ENCODE peak calls at places on chromosomes 1 and 21, in four cellular contexts. W is mesendoderm, F is mesenchymal stem cell, N is foreskin fibroblast. R is an unnamed sample.

GRCh38 chr1:41496080-41497055 is 11.9 kb upstream of the EDN2 start:
- DNase-seq in F (peak; percentile 68), W (peak; percentile 96), N (peak; percentile 89), R (peak; percentile 76)

GRCh38 chr1:232467073-232467760 is 162.7 kb downstream of the SIPA1L2 start:
- DNase-seq in F (no peak), N (no peak), W (no peak), R (no peak)

GRCh38 chr21:39845581-39846130 is 21.6 kb upstream of the PCP4 start:
- DNase-seq in F (no peak), N (no peak), W (no peak), R (no peak)

GRCh38 chr1:3610165-3610822 is 1.0 kb downstream of the MEGF6 start:
- DNase-seq in F (no peak), N (no peak), W (peak; percentile 54), R (peak; percentile 21)

GRCh38 chr1:24935615-24936484 is 5.8 kb upstream of the RUNX3 start:
- DNase-seq in W (no peak), N (no peak), F (no peak), R (no peak)

GRCh38 chr1:52792002-52792401 is 50.6 kb upstream of the ZYG11A start:
- DNase-seq in W (no peak), F (peak; percentile 35), N (peak; percentile 1), R (peak; percentile 11)

GRCh38 chr1:65108025-65108692 is 39.8 kb upstream of the AK4 start:
- DNase-seq in W (no peak), N (no peak), F (no peak), R (no peak)

GRCh38 chr21:46109251-46110221 is 11.6 kb downstream of the COL6A2 start:
- DNase-seq in W (no peak), N (no peak), F (peak; percentile 14), R (peak; percentile 45)

GRCh38 chr1:152506899-152507498 is 3.6 kb upstream of the LCE5A start:
- DNase-seq in F (no peak), N (no peak), W (no peak), R (no peak)

GRCh38 chr1:169513208-169513607 is 27.5 kb upstream of the SLC19A2 start:
- DNase-seq in F (no peak), N (peak; percentile 15), W (no peak), R (peak; percentile 88)

GRCh38 chr1:205770618-205771017 is 4.7 kb downstream of the RAB29 start:
- DNase-seq in N (no peak), W (no peak), F (no peak), R (no peak)

GRCh38 chr1:235067396-235068154 is 61.1 kb downstream of the TOMM20 start:
- DNase-seq in N (peak; percentile 97), F (peak; percentile 96), W (peak; percentile 76), R (peak; percentile 100)

GRCh38 chr1:983736-984475 is 2.0 kb upstream of the PERM1 start:
- DNase-seq in N (no peak), F (peak; percentile 42), W (peak; percentile 20), R (no peak)

GRCh38 chr1:161721738-161722343 is 497 bp downstream of the FCRLB start:
- DNase-seq in W (no peak), N (peak; percentile 96), F (peak; percentile 90), R (peak; percentile 97)

GRCh38 chr1:30908446-30908885 is at the start of gene SDC3:
- DNase-seq in N (no peak), F (no peak), W (no peak), R (no peak)

GRCh38 chr1:27235827-27236226 is 1.4 kb downstream of the WDTC1 start:
- DNase-seq in F (peak; percentile 52), W (no peak), N (peak; percentile 14), R (peak; percentile 25)

GRCh38 chr1:86423873-86424272 is at the start of gene CLCA2:
- DNase-seq in F (no peak), N (no peak), W (no peak), R (no peak)

GRCh38 chr21:27525780-27526179 is 558.9 kb upstream of the ADAMTS5 start:
- DNase-seq in N (no peak), W (no peak), F (no peak), R (no peak)

GRCh38 chr1:167107456-167107855 is 13.6 kb downstream of the STYXL2 start:
- DNase-seq in W (no peak), N (no peak), F (peak; percentile 24), R (peak; percentile 8)

GRCh38 chr21:38196033-38196432 is 60.8 kb upstream of the KCNJ15 start:
- DNase-seq in W (no peak), N (no peak), F (no peak), R (no peak)

GRCh38 chr1:218660678-218661053 is 315.5 kb downstream of the TGFB2 start:
- DNase-seq in W (peak; percentile 59), N (peak; percentile 64), F (peak; percentile 82), R (peak; percentile 91)

GRCh38 chr1:203284411-203285208 is 20.7 kb upstream of the BTG2 start:
- DNase-seq in N (no peak), W (no peak), F (no peak), R (no peak)

GRCh38 chr1:5977494-5978444 is 14.5 kb downstream of the NPHP4 start:
- DNase-seq in W (peak; percentile 9), F (peak; percentile 10), N (no peak), R (no peak)

GRCh38 chr1:40748841-40749718 is 34.5 kb upstream of the KCNQ4 start:
- DNase-seq in F (no peak), W (no peak), N (no peak), R (no peak)

GRCh38 chr1:179743679-179744400 is 749 bp downstream of the FAM163A start:
- DNase-seq in W (peak; percentile 23), N (no peak), F (no peak), R (no peak)

GRCh38 chr1:200099040-200099439 is 71.5 kb downstream of the NR5A2 start:
- DNase-seq in W (no peak), N (no peak), F (no peak), R (peak; percentile 62)

GRCh38 chr1:154534263-154534844 is 24.1 kb downstream of the UBE2Q1 start:
- DNase-seq in F (no peak), W (peak; percentile 83), N (no peak), R (peak; percentile 20)

DNA sequence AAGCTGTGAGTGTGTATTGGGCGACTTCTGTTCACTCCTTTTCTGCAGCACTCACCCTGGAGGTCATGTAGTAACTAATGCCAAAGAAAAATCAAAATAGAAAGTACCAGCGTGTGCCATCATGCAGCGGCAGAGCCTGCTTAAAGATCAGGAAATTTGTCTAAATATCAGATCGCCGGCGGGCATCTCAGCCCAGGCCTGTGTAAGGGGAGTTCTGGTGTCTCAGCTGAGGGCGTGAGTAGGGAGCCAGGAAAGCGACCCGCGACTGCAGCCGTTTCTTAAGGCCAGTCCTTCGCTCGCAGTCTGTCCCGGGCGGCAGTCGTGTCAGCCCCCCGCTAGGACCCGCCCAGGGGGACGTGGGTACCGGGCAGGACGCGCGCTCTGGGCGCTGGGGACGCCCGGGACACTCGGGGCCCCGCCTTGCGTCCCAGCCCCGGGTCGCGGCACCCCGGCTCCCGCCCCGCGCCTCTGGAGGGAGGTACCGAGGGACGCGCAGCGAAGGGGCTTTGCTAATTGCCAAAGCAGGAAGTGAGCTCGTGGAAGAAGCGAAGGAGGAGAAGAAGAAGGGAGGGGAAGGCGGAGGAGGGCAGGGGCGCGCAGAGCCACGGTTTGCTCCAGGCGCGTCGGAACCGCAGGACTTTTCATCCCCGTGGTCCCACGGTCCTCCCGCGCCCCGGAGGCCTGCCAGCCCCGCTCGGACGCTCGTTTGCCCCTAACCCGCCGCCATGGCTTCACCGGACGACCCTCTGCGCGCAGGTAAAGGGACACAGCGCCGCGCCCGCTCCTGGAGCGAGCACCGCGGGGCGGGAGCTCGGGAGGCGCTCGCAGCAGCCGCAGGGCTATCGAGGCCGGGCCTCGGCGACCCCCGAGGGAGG is 1.1 kb downstream of the EDARADD start:
- DNase-seq in F (peak; percentile 38), W (peak; percentile 71), N (peak; percentile 6), R (no peak)
- H3K4me3 ChIP-seq in F (peak overlapping the region; percentile 75), W (peak overlapping the region; percentile 62), N (peak overlapping the region; percentile 51), R (peak overlapping the region; percentile 31)

GRCh38 chr1:173126421-173126820 is 75.7 kb upstream of the TNFSF18 start:
- DNase-seq in F (no peak), N (no peak), W (no peak), R (no peak)

GRCh38 chr1:173122958-173123852 is 72.5 kb upstream of the TNFSF18 start:
- DNase-seq in N (peak; percentile 89), F (peak; percentile 98), W (peak; percentile 76), R (peak; percentile 95)

GRCh38 chr1:173118404-173118803 is 67.7 kb upstream of the TNFSF18 start:
- DNase-seq in W (no peak), N (no peak), F (no peak), R (no peak)

GRCh38 chr1:173127369-173128307 is 76.9 kb upstream of the TNFSF18 start:
- DNase-seq in N (no peak), F (no peak), W (no peak), R (no peak)

GRCh38 chr1:173122344-173122880 is 71.7 kb upstream of the TNFSF18 start:
- DNase-seq in N (no peak), F (no peak), W (no peak), R (peak; percentile 72)
- H3K4me3 ChIP-seq in N (peak overlapping the region; percentile 38), F (no peak overlapping the region), W (no peak overlapping the region), R (no peak overlapping the region)

GRCh38 chr1:230750986-230751625 is 3.9 kb downstream of the CAPN9 start:
- DNase-seq in N (no peak), F (no peak), W (no peak), R (no peak)

GRCh38 chr1:230754831-230755230 is 7.6 kb downstream of the CAPN9 start:
- DNase-seq in W (no peak), F (peak; percentile 68), N (no peak), R (peak; percentile 81)

GRCh38 chr1:230753191-230753585 is 6.0 kb downstream of the CAPN9 start:
- DNase-seq in F (no peak), N (no peak), W (no peak), R (no peak)

GRCh38 chr1:230752407-230752806 is 5.2 kb downstream of the CAPN9 start:
- DNase-seq in W (peak; percentile 48), N (no peak), F (no peak), R (no peak)

GRCh38 chr1:230753586-230754251 is 6.5 kb downstream of the CAPN9 start:
- DNase-seq in N (no peak), W (peak; percentile 97), F (peak; percentile 69), R (no peak)
- H3K4me3 ChIP-seq in N (no peak overlapping the region), W (no peak overlapping the region), F (no peak overlapping the region), R (no peak overlapping the region)

GRCh38 chr1:64043976-64044375 is 159.4 kb upstream of the UBE2U start:
- DNase-seq in W (no peak), N (peak; percentile 91), F (no peak), R (peak; percentile 94)

GRCh38 chr1:64038965-64039926 is 164.2 kb upstream of the UBE2U start:
- DNase-seq in N (peak; percentile 100), F (peak; percentile 97), W (no peak), R (peak; percentile 100)

GRCh38 chr1:64041366-64042131 is 161.9 kb upstream of the UBE2U start:
- DNase-seq in W (no peak), N (no peak), F (no peak), R (no peak)

GRCh38 chr1:64043328-64043727 is 160.1 kb upstream of the UBE2U start:
- DNase-seq in N (peak; percentile 24), F (no peak), W (no peak), R (peak; percentile 91)

DNA sequence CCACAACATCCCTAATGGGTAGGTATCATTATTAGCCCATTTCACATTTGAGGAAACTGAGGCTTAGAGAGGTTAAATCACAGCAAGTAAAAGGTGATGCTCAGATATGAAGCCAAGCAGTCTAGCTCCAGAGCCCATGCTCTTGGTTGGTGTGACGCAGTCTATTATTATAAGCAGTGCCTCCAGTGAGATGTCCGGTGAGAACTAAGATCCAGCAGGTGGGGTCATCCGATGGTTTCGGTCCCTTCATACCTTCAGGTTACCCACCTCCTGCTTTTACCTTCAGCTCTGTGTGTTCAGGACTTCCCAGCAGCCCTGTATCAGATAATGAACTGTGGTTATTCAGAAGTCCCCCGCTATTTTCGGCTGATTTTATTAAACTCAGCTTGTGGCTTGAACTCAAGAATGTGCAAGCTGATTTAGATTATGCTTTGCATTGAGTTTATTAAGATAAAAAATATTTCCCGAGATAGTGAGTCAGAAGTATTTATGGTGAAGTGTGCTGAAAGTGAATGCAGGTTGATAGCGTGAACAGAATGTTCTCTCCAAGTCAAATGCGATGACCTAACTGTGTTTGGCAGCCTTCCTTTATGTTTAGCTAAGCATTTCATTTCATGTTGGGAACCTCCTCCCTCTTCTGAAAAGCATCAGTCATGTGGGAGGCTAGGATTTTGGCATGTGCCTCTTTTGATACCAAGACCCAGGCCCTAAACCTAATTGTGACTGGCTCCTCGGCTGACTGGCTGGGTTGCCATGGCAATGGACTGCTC is 160.9 kb upstream of the UBE2U start:
- DNase-seq in F (peak; percentile 73), N (peak; percentile 96), W (no peak), R (peak; percentile 100)
- H3K4me3 ChIP-seq in F (no peak overlapping the region), N (no peak overlapping the region), W (no peak overlapping the region), R (no peak overlapping the region)